ENCODE peak calls at places on chromosomes 13 and 19, in five cellular contexts. G is sigmoid colon, U is heart left ventricle, V is HepG2, M is IMR-90. I is an unnamed sample.
A peak's percentile ranks its signal among the peaks of the same experiment; 100 is the strongest.

GRCh38 chr19:16645140-16645539 is 14.8 kb downstream of the SMIM7 start:
- DNase-seq in G (no peak), U (no peak), V (no peak), M (no peak), I (no peak)

GRCh38 chr19:30090963-30091362 is 148.9 kb downstream of the URI1 start:
- DNase-seq in G (no peak), U (no peak), V (no peak), M (no peak), I (no peak)

GRCh38 chr19:50003810-50004419 is 21.3 kb downstream of the VRK3 start:
- DNase-seq in G (peak; percentile 83), U (no peak), V (no peak), M (peak; percentile 97), I (no peak)

GRCh38 chr19:29285878-29286277 is 72.9 kb upstream of the UQCRFS1 start:
- DNase-seq in G (no peak), U (no peak), V (no peak), M (no peak), I (no peak)

GRCh38 chr13:27362064-27362751 is 62.2 kb upstream of the GTF3A start:
- DNase-seq in G (peak; percentile 91), U (peak; percentile 83), V (peak; percentile 68), M (peak; percentile 71), I (peak; percentile 92)

GRCh38 chr13:100751826-100752225 is 77.2 kb upstream of the TMTC4 start:
- DNase-seq in G (no peak), U (no peak), V (peak; percentile 6), M (no peak), I (no peak)

GRCh38 chr19:17854061-17854460 is 5.6 kb upstream of the RPL18A start:
- DNase-seq in G (no peak), U (no peak), V (no peak), M (no peak), I (no peak)

GRCh38 chr19:39434123-39435076 is 1.3 kb downstream of the RPS16 start:
- DNase-seq in G (no peak), U (no peak), V (no peak), M (no peak), I (no peak)

GRCh38 chr13:56134524-56134923 is 1006.2 kb upstream of the PRR20A start:
- DNase-seq in G (no peak), U (no peak), V (no peak), M (no peak), I (no peak)

GRCh38 chr19:824885-825284 is 2.8 kb upstream of the AZU1 start:
- DNase-seq in G (no peak), U (no peak), V (no peak), M (no peak), I (no peak)
- TF ChIP-seq POLR2A in G (no peak), U (no peak), V (no peak), M (no peak), I (no peak)

GRCh38 chr13:80712026-80712425 is 371.1 kb upstream of the SPRY2 start:
- DNase-seq in G (no peak), U (no peak), V (no peak), M (no peak), I (no peak)
- TF ChIP-seq POLR2A in G (no peak), U (no peak), V (no peak), M (no peak), I (no peak)

GRCh38 chr13:99496322-99497142 is 4.7 kb upstream of the TM9SF2 start:
- DNase-seq in G (peak; percentile 84), U (peak; percentile 77), V (peak; percentile 98), M (peak; percentile 15), I (peak; percentile 89)
- TF ChIP-seq POLR2A in G (no peak), U (no peak), V (peak; percentile 58), M (no peak), I (peak; percentile 55)

GRCh38 chr19:45794627-45795026 is 2.0 kb upstream of the DMWD start:
- DNase-seq in G (no peak), U (no peak), V (no peak), M (no peak), I (no peak)

GRCh38 chr19:45790942-45791341 is 1.7 kb downstream of the DMWD start:
- DNase-seq in G (no peak), U (no peak), V (no peak), M (no peak), I (peak; percentile 61)

GRCh38 chr19:45793178-45793564 is 526 bp upstream of the DMWD start:
- DNase-seq in G (no peak), U (no peak), V (no peak), M (no peak), I (no peak)

GRCh38 chr19:45791744-45792481 is 732 bp downstream of the DMWD start:
- DNase-seq in G (no peak), U (no peak), V (no peak), M (no peak), I (no peak)

DNA sequence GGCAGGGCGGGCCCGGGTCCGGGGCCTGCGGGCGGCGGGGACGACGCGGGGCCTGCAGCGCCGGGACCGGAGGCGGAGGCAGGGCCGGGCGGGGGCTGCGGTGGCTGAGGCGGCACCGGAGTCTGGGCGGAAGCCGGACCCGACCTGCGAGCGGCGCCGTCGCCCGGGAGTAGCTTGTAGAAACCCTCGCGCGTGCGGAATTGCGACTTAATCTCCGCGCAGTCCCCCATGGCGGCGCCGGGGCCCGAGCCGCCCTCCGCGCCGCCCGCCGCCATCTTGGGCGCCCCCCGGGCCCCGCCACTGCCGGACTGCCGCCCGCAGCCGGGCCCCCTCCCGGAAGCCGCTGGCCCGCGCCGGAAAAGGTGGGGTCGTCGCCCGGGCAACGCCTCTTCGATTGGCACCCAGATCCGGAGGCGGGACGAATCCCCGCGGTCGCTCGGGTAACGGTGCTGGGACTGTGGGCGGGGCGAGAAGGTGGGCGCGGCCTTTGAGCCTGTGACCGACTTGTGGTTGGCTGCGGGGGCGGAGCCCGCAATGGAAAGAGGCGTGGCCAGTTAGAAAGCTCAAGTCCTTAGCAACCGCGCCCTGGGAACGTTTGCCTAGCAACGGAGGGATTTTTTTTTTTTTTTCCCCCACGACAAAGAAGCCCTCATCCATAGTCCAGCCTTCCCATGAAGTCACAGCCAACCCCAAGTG is at the start of gene DMWD:
- DNase-seq in G (peak; percentile 100), U (peak; percentile 100), V (peak; percentile 96), M (peak; percentile 98), I (peak; percentile 100)
- TF ChIP-seq POLR2A in G (no peak), U (no peak), V (peak; percentile 64), M (peak; percentile 88), I (no peak)

GRCh38 chr19:33080761-33081681 is at the start of gene GPATCH1:
- DNase-seq in G (peak; percentile 92), U (peak; percentile 91), V (peak; percentile 73), M (peak; percentile 73), I (peak; percentile 90)

GRCh38 chr19:33089061-33089460 is 8.1 kb downstream of the GPATCH1 start:
- DNase-seq in G (no peak), U (no peak), V (no peak), M (no peak), I (no peak)

GRCh38 chr19:33085570-33086128 is 4.7 kb downstream of the GPATCH1 start:
- DNase-seq in G (no peak), U (no peak), V (no peak), M (no peak), I (no peak)

GRCh38 chr19:33090179-33090578 is 9.2 kb downstream of the GPATCH1 start:
- DNase-seq in G (no peak), U (no peak), V (no peak), M (no peak), I (no peak)

GRCh38 chr19:33086955-33087354 is 6.0 kb downstream of the GPATCH1 start:
- DNase-seq in G (no peak), U (no peak), V (no peak), M (no peak), I (no peak)
- TF ChIP-seq POLR2A in G (no peak), U (no peak), V (no peak), M (no peak), I (no peak)

GRCh38 chr19:11197291-11198174 is at the start of gene KANK2:
- DNase-seq in G (peak; percentile 94), U (peak; percentile 90), V (peak; percentile 68), M (peak; percentile 55), I (peak; percentile 67)
- TF ChIP-seq POLR2A in G (peak; percentile 87), U (peak; percentile 78), V (peak; percentile 86), M (peak; percentile 59), I (no peak)

I was measured in Peyer's patch.